ENCODE peak calls at places on chromosomes 7 and 10, in eight cellular contexts. One of them, this sample, is unnamed. For H3K9me2, the result is how much of the 10 kb centered on the place peaks cover.

GRCh38 chr10:101030492-101031127 is 319 bp downstream of the PDZD7 start:
- DNase-seq in hepatocyte: no peak
- DNase-seq in SK-N-SH: peak
- DNase-seq in PC-3: peak
- DNase-seq in GM23338: peak
- DNase-seq in MM.1S: no peak
- DNase-seq in HCT116: no peak
- DNase-seq in OCI-LY7: no peak
- DNase-seq in this sample: peak

GRCh38 chr7:23349484-23350157 is 50.5 kb downstream of the MALSU1 start:
- DNase-seq in hepatocyte: no peak
- DNase-seq in SK-N-SH: peak
- DNase-seq in PC-3: peak
- DNase-seq in GM23338: no peak
- DNase-seq in MM.1S: no peak
- DNase-seq in HCT116: peak
- DNase-seq in OCI-LY7: no peak
- DNase-seq in this sample: peak

GRCh38 chr7:7271094-7271874 is 88.9 kb downstream of the C1GALT1 start:
- DNase-seq in hepatocyte: no peak
- DNase-seq in SK-N-SH: no peak
- DNase-seq in PC-3: no peak
- DNase-seq in GM23338: peak
- DNase-seq in MM.1S: no peak
- DNase-seq in HCT116: no peak
- DNase-seq in OCI-LY7: peak
- DNase-seq in this sample: no peak

GRCh38 chr10:81875680-81876252 is 772 bp downstream of the NRG3 start:
- DNase-seq in hepatocyte: peak
- DNase-seq in SK-N-SH: no peak
- DNase-seq in PC-3: no peak
- DNase-seq in GM23338: peak
- DNase-seq in MM.1S: no peak
- DNase-seq in HCT116: no peak
- DNase-seq in OCI-LY7: no peak
- DNase-seq in this sample: no peak

GRCh38 chr10:88911851-88912250 is 31.8 kb downstream of the STAMBPL1 start:
- DNase-seq in hepatocyte: no peak
- DNase-seq in SK-N-SH: no peak
- DNase-seq in PC-3: no peak
- DNase-seq in GM23338: no peak
- DNase-seq in MM.1S: no peak
- DNase-seq in HCT116: no peak
- DNase-seq in OCI-LY7: no peak
- DNase-seq in this sample: no peak

GRCh38 chr10:56537984-56538383 is 176.9 kb upstream of the ZWINT start:
- DNase-seq in hepatocyte: peak
- DNase-seq in SK-N-SH: no peak
- DNase-seq in PC-3: peak
- DNase-seq in GM23338: no peak
- DNase-seq in MM.1S: no peak
- DNase-seq in HCT116: no peak
- DNase-seq in OCI-LY7: no peak
- DNase-seq in this sample: peak

GRCh38 chr7:43758029-43758860 is at the start of gene BLVRA:
- DNase-seq in hepatocyte: peak
- DNase-seq in SK-N-SH: peak
- DNase-seq in PC-3: peak
- DNase-seq in GM23338: peak
- DNase-seq in MM.1S: peak
- DNase-seq in HCT116: no peak
- DNase-seq in OCI-LY7: no peak
- DNase-seq in this sample: peak

GRCh38 chr10:115001506-115002381 is 63.7 kb downstream of the TRUB1 start:
- DNase-seq in hepatocyte: no peak
- DNase-seq in SK-N-SH: no peak
- DNase-seq in PC-3: no peak
- DNase-seq in GM23338: no peak
- DNase-seq in MM.1S: peak
- DNase-seq in HCT116: no peak
- DNase-seq in OCI-LY7: peak
- DNase-seq in this sample: no peak

GRCh38 chr10:35640951-35641429 is 1.1 kb downstream of the FZD8 start:
- DNase-seq in hepatocyte: peak
- DNase-seq in SK-N-SH: peak
- DNase-seq in PC-3: peak
- DNase-seq in GM23338: peak
- DNase-seq in MM.1S: peak
- DNase-seq in HCT116: peak
- DNase-seq in OCI-LY7: peak
- DNase-seq in this sample: peak

GRCh38 chr7:15580604-15581351 is 19.0 kb upstream of the AGMO start:
- DNase-seq in hepatocyte: no peak
- DNase-seq in SK-N-SH: no peak
- DNase-seq in PC-3: no peak
- DNase-seq in GM23338: no peak
- DNase-seq in MM.1S: peak
- DNase-seq in HCT116: no peak
- DNase-seq in OCI-LY7: no peak
- DNase-seq in this sample: no peak

GRCh38 chr7:116327751-116328150 is 117.4 kb downstream of the TES start:
- DNase-seq in hepatocyte: no peak
- DNase-seq in SK-N-SH: no peak
- DNase-seq in PC-3: peak
- DNase-seq in GM23338: no peak
- DNase-seq in MM.1S: no peak
- DNase-seq in HCT116: peak
- DNase-seq in OCI-LY7: no peak
- DNase-seq in this sample: no peak

GRCh38 chr7:134781171-134781570 is 1.7 kb downstream of the CALD1 start:
- DNase-seq in hepatocyte: no peak
- DNase-seq in SK-N-SH: no peak
- DNase-seq in PC-3: no peak
- DNase-seq in GM23338: no peak
- DNase-seq in MM.1S: no peak
- DNase-seq in HCT116: no peak
- DNase-seq in OCI-LY7: no peak
- DNase-seq in this sample: no peak

DNA sequence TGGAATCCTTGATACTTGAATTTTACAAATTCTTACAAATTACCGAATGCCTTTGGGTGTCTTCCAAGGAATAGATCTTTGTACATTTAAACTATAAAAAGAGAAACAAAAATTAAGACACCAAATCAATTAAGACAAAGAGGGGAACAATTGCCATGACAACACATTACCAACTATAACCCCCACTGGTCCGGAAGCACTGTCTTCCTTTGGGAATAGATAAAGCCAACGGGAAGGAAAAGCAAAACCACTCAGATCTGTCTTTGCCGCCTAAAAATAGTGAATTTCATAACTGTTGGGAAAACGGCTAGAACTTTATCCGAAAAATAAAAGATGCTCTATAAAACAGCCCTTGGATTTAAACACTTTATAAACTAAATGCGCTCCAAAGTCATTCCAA is 37.4 kb downstream of the GRB10 start:
- DNase-seq in hepatocyte: no peak
- DNase-seq in SK-N-SH: no peak
- DNase-seq in PC-3: no peak
- DNase-seq in GM23338: no peak
- DNase-seq in MM.1S: no peak
- DNase-seq in HCT116: no peak
- DNase-seq in OCI-LY7: no peak
- DNase-seq in this sample: no peak
- H3K4me2 ChIP-seq in hepatocyte: no peak
- H3K4me2 ChIP-seq in SK-N-SH: no peak
- H3K4me2 ChIP-seq in PC-3: no peak
- H3K4me2 ChIP-seq in GM23338: no peak
- H3K4me2 ChIP-seq in MM.1S: no peak
- H3K4me2 ChIP-seq in HCT116: no peak
- H3K4me2 ChIP-seq in OCI-LY7: no peak
- H3K4me2 ChIP-seq in this sample: no peak

DNA sequence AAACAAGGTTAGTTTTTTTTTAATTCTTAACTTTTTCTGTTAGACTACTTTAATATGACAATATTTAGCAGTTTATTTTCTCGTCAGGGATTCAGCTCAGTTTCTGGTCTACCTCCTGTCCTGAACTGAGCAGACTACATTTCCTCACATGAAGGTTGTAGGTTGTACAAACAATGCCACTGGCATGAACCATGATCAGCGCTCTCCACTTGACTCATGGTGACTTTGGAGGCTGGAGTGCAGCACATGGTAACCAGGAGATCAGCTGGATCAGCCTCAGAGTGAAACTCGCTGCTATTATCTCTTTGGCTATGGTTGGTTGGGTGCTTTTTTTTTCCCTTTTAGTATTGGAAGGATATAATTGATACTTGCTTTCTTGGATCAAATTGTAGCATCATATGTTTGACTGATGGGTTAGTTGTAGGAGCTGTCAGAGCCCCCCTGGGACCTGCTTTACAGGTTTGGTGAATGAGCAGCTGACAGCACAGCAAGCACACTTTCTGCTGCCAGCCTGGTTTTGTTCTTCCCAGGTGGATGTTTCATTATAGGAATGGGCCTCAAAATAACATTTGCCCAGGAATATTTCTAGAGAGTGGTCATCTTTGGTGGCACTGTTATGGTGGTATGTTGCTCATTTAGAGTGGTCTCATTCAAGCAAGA is 556.4 kb downstream of the AUTS2 start:
- DNase-seq in hepatocyte: no peak
- DNase-seq in SK-N-SH: no peak
- DNase-seq in PC-3: no peak
- DNase-seq in GM23338: no peak
- DNase-seq in MM.1S: no peak
- DNase-seq in HCT116: no peak
- DNase-seq in OCI-LY7: no peak
- DNase-seq in this sample: no peak
- H3K9me2 ChIP-seq in hepatocyte: under half
- H3K9me2 ChIP-seq in SK-N-SH: under half
- H3K9me2 ChIP-seq in PC-3: under half
- H3K9me2 ChIP-seq in GM23338: under half
- H3K9me2 ChIP-seq in MM.1S: under half
- H3K9me2 ChIP-seq in HCT116: under half
- H3K9me2 ChIP-seq in OCI-LY7: under half
- H3K9me2 ChIP-seq in this sample: under half

GRCh38 chr7:10973061-10973941 is at the start of gene PHF14:
- DNase-seq in hepatocyte: peak
- DNase-seq in SK-N-SH: peak
- DNase-seq in PC-3: peak
- DNase-seq in GM23338: peak
- DNase-seq in MM.1S: peak
- DNase-seq in HCT116: peak
- DNase-seq in OCI-LY7: peak
- DNase-seq in this sample: peak
- TF ChIP-seq CTCF in hepatocyte: no peak
- TF ChIP-seq CTCF in SK-N-SH: no peak
- TF ChIP-seq CTCF in PC-3: no peak
- TF ChIP-seq CTCF in GM23338: no peak
- TF ChIP-seq CTCF in MM.1S: no peak
- TF ChIP-seq CTCF in HCT116: no peak
- TF ChIP-seq CTCF in OCI-LY7: no peak
- TF ChIP-seq CTCF in this sample: peak

GRCh38 chr7:154183946-154184345 is 131.7 kb downstream of the DPP6 start:
- DNase-seq in hepatocyte: no peak
- DNase-seq in SK-N-SH: peak
- DNase-seq in PC-3: no peak
- DNase-seq in GM23338: no peak
- DNase-seq in MM.1S: no peak
- DNase-seq in HCT116: no peak
- DNase-seq in OCI-LY7: no peak
- DNase-seq in this sample: no peak
- H3K4me2 ChIP-seq in hepatocyte: no peak
- H3K4me2 ChIP-seq in SK-N-SH: no peak
- H3K4me2 ChIP-seq in PC-3: no peak
- H3K4me2 ChIP-seq in GM23338: no peak
- H3K4me2 ChIP-seq in MM.1S: no peak
- H3K4me2 ChIP-seq in HCT116: no peak
- H3K4me2 ChIP-seq in OCI-LY7: no peak
- H3K4me2 ChIP-seq in this sample: no peak

GRCh38 chr10:113751116-113751728 is at the start of gene PLEKHS1:
- DNase-seq in hepatocyte: no peak
- DNase-seq in SK-N-SH: no peak
- DNase-seq in PC-3: peak
- DNase-seq in GM23338: no peak
- DNase-seq in MM.1S: peak
- DNase-seq in HCT116: no peak
- DNase-seq in OCI-LY7: no peak
- DNase-seq in this sample: peak

GRCh38 chr10:113745374-113745773 is 6.1 kb upstream of the PLEKHS1 start:
- DNase-seq in hepatocyte: no peak
- DNase-seq in SK-N-SH: no peak
- DNase-seq in PC-3: no peak
- DNase-seq in GM23338: no peak
- DNase-seq in MM.1S: no peak
- DNase-seq in HCT116: no peak
- DNase-seq in OCI-LY7: no peak
- DNase-seq in this sample: no peak

GRCh38 chr10:113743594-113743993 is 7.9 kb upstream of the PLEKHS1 start:
- DNase-seq in hepatocyte: no peak
- DNase-seq in SK-N-SH: no peak
- DNase-seq in PC-3: no peak
- DNase-seq in GM23338: no peak
- DNase-seq in MM.1S: no peak
- DNase-seq in HCT116: no peak
- DNase-seq in OCI-LY7: no peak
- DNase-seq in this sample: no peak

GRCh38 chr10:113742466-113742865 is 9.0 kb upstream of the PLEKHS1 start:
- DNase-seq in hepatocyte: no peak
- DNase-seq in SK-N-SH: no peak
- DNase-seq in PC-3: no peak
- DNase-seq in GM23338: no peak
- DNase-seq in MM.1S: no peak
- DNase-seq in HCT116: no peak
- DNase-seq in OCI-LY7: no peak
- DNase-seq in this sample: no peak

GRCh38 chr10:113746188-113746950 is 5.1 kb upstream of the PLEKHS1 start:
- DNase-seq in hepatocyte: peak
- DNase-seq in SK-N-SH: no peak
- DNase-seq in PC-3: peak
- DNase-seq in GM23338: no peak
- DNase-seq in MM.1S: no peak
- DNase-seq in HCT116: no peak
- DNase-seq in OCI-LY7: no peak
- DNase-seq in this sample: peak
- H3K9me2 ChIP-seq in hepatocyte: under half
- H3K9me2 ChIP-seq in SK-N-SH: under half
- H3K9me2 ChIP-seq in PC-3: under half
- H3K9me2 ChIP-seq in GM23338: under half
- H3K9me2 ChIP-seq in MM.1S: under half
- H3K9me2 ChIP-seq in HCT116: under half
- H3K9me2 ChIP-seq in OCI-LY7: under half
- H3K9me2 ChIP-seq in this sample: under half